ENCODE peak calls at places on chromosome 9, in seven cellular contexts. V, T, M, G, B, A and Z are unnamed samples. For H3K9me3, the result is how much of the 10 kb centered on the place peaks cover.

GRCh38 chr9:98300611-98301010 is 45.2 kb upstream of the TBC1D2 start:
- DNase-seq in M (no peak), G (no peak), V (no peak), A (no peak), T (no peak), B (no peak), Z (peak)

GRCh38 chr9:86604741-86605140 is 250.5 kb upstream of the TUT7 start:
- DNase-seq in A (peak), V (no peak), M (no peak), T (no peak), B (no peak), G (no peak), Z (no peak)

GRCh38 chr9:114779352-114779845 is 26.4 kb downstream of the TNFSF15 start:
- DNase-seq in T (peak), A (no peak), M (peak), G (no peak), B (no peak), V (peak), Z (peak)

GRCh38 chr9:81633952-81634421 is 55.4 kb downstream of the TLE1 start:
- DNase-seq in A (no peak), G (no peak), M (no peak), T (no peak), B (no peak), V (no peak), Z (no peak)

GRCh38 chr9:79185866-79186265 is 385.9 kb upstream of the TLE4 start:
- DNase-seq in T (no peak), A (peak), M (no peak), V (no peak), G (no peak), B (no peak), Z (no peak)

GRCh38 chr9:129182122-129182521 is 4.1 kb upstream of the IER5L start:
- DNase-seq in B (no peak), A (no peak), V (no peak), G (no peak), T (no peak), M (no peak), Z (no peak)

GRCh38 chr9:87531370-87532295 is 34.0 kb downstream of the DAPK1 start:
- DNase-seq in A (no peak), G (no peak), V (no peak), T (no peak), B (no peak), M (no peak), Z (no peak)

GRCh38 chr9:385818-386398 is 171.2 kb downstream of the DOCK8 start:
- DNase-seq in V (peak), G (peak), T (no peak), B (no peak), M (peak), A (peak), Z (no peak)

GRCh38 chr9:124098141-124098905 is 86.8 kb downstream of the LHX2 start:
- DNase-seq in T (no peak), G (no peak), V (no peak), A (no peak), M (peak), B (no peak), Z (no peak)

GRCh38 chr9:136087741-136088480 is 7.2 kb downstream of the NACC2 start:
- DNase-seq in G (no peak), T (peak), B (no peak), A (no peak), M (no peak), V (no peak), Z (no peak)

GRCh38 chr9:75108571-75108970 is 20.3 kb downstream of the OSTF1 start:
- DNase-seq in G (no peak), T (no peak), A (peak), M (peak), V (no peak), B (no peak), Z (no peak)

GRCh38 chr9:8234286-8234819 is 434.8 kb upstream of the DMAC1 start:
- DNase-seq in T (no peak), V (no peak), A (no peak), M (no peak), G (no peak), B (no peak), Z (no peak)

DNA sequence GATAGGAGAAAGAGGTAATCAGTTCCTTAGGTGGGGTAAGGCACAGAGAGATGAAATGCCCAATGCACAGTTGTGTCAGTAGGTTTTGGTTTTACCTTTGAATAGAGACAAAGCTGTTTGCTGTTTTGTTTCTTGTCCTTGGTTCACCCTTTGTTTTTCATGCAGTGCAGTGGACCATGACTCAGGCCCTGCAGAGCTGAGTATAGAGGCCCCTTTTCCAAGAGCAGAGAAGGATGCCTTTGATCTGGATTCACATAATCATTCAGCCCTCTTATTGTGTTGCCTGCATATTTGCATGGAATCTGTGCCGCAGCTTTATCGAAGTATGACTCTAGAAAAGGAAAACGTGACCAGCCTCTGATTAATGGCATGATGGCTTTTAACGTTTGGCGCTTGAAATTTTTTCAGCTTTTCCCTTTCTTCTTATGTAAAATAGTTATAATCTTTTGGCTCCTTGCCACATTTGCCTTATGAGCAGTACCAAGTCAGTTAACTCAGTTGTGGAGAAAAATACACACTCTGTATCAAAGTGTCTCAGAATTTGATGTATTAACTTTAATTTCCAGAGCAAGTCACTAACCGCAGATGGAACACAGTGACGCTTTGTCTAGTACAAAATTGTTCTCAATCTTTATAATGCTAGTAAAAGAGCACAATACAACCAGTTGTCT is 197.6 kb downstream of the KDM4C start:
- DNase-seq in T (no peak), V (no peak), B (no peak), M (no peak), A (peak), G (no peak), Z (no peak)
- H3K27ac ChIP-seq in T (no peak), V (no peak), B (no peak), M (no peak), A (no peak), G (no peak), Z (no peak)

GRCh38 chr9:36632892-36633291 is 60.2 kb downstream of the MELK start:
- DNase-seq in G (peak), A (peak), M (peak), V (no peak), B (no peak), T (no peak), Z (no peak)
- TF ChIP-seq CTCF in G (peak), A (peak), M (peak), V (peak), B (peak), T (no peak), Z (peak)

GRCh38 chr9:40927260-40927631 is 201.2 kb downstream of the FOXD4L6 start:
- DNase-seq in G (no peak), B (no peak), A (no peak), V (no peak), M (no peak), T (no peak), Z (no peak)
- H3K9me3 ChIP-seq in G (under half), B (half or more), A (half or more), V (under half), M (under half), T (under half), Z (half or more)

DNA sequence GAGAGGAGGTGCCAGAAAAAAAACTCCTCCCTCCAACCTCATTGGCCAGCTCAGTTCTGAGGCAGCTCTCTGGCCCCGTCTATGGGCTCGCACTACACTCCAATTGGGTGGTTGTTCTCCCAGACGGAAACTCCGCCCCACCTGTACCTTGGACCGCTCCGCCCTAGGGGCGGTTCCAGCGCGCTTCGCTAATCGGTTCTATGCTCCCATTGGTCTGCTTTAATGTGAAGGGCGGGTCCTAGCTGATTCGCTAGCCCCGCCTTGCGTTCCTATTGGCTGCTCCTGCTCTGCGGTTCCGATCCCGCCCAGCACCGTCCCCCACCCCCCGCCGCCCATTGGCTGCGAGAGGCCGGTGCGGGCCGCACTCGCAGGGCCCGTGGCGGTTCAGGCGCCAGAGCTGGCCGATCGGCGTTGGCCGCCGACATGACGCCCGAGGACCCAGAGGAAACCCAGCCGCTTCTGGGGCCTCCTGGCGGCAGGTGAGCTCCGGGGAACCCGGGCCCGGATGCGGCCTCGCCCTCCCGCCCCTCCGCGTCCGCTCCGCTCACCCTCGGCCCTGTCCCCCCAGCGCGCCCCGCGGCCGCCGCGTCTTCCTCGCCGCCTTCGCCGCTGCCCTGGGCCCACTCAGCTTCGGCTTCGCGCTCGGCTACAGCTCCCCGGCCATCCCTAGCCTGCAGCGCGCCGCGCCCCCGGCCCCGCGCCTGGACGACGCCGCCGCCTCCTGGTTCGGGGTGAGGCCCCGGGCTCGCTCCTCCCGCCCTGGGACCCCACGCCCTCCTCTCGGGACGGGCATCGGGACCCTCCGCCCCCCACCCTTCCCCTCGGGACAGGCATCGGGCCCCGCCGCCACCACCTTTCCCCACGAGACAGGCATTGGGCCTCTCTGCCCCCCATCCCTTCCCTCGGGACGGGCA is at the start of gene SLC2A8:
- DNase-seq in B (peak), M (peak), T (peak), A (peak), V (peak), G (peak), Z (peak)
- H3K27ac ChIP-seq in B (peak), M (no peak), T (peak), A (peak), V (peak), G (peak), Z (peak)